ENCODE peak calls at places on chromosome 20, in ten cellular contexts. X, Q, H, V, J, P, Z, E, N and Y are unnamed samples.
A peak's percentile ranks its signal among the peaks of the same experiment; 100 is the strongest.

GRCh38 chr20:50144362-50144761 is 9.2 kb downstream of the PEDS1 start:
- DNase-seq in X (peak; percentile 49), Q (peak; percentile 81), H (no peak), V (peak; percentile 89), J (no peak), P (peak; percentile 63), Z (peak; percentile 87), E (peak; percentile 39), N (no peak), Y (peak; percentile 34)

GRCh38 chr20:32685541-32686529 is 12.1 kb upstream of the C20orf203 start:
- DNase-seq in X (no peak), Q (peak; percentile 100), H (no peak), V (no peak), J (no peak), P (peak; percentile 40), Z (no peak), E (no peak), N (no peak), Y (no peak)

GRCh38 chr20:51480507-51481270 is 61.8 kb downstream of the NFATC2 start:
- DNase-seq in X (no peak), Q (no peak), H (no peak), V (no peak), J (no peak), P (no peak), Z (no peak), E (no peak), N (no peak), Y (no peak)

GRCh38 chr20:539848-540247 is 3.7 kb downstream of the CSNK2A1 start:
- DNase-seq in X (no peak), Q (peak; percentile 51), H (no peak), V (no peak), J (no peak), P (peak; percentile 9), Z (no peak), E (no peak), N (no peak), Y (no peak)

GRCh38 chr20:21027569-21027968 is 78.6 kb downstream of the LINC00237 start:
- DNase-seq in X (peak; percentile 53), Q (peak; percentile 75), H (no peak), V (no peak), J (no peak), P (no peak), Z (no peak), E (no peak), N (peak; percentile 10), Y (no peak)

GRCh38 chr20:49132995-49133451 is 55.1 kb downstream of the STAU1 start:
- DNase-seq in X (peak; percentile 57), Q (peak; percentile 83), H (peak; percentile 43), V (no peak), J (no peak), P (peak; percentile 66), Z (no peak), E (no peak), N (peak; percentile 30), Y (no peak)

GRCh38 chr20:52945268-52945667 is 26.9 kb upstream of the TSHZ2 start:
- DNase-seq in X (no peak), Q (no peak), H (no peak), V (no peak), J (no peak), P (no peak), Z (no peak), E (no peak), N (no peak), Y (no peak)

GRCh38 chr20:3813758-3814581 is 6.4 kb upstream of the AP5S1 start:
- DNase-seq in X (no peak), Q (no peak), H (no peak), V (peak; percentile 65), J (no peak), P (no peak), Z (no peak), E (peak; percentile 41), N (no peak), Y (no peak)

GRCh38 chr20:41398408-41398807 is 31.8 kb upstream of the EMILIN3 start:
- DNase-seq in X (no peak), Q (no peak), H (peak; percentile 57), V (peak; percentile 85), J (no peak), P (no peak), Z (no peak), E (peak; percentile 34), N (no peak), Y (peak; percentile 43)

GRCh38 chr20:2299301-2299700 is 3.5 kb downstream of the TGM3 start:
- DNase-seq in X (no peak), Q (no peak), H (no peak), V (no peak), J (no peak), P (peak; percentile 41), Z (no peak), E (peak; percentile 37), N (no peak), Y (peak; percentile 70)

GRCh38 chr20:50743087-50743486 is 11.7 kb downstream of the PARD6B start:
- DNase-seq in X (no peak), Q (no peak), H (no peak), V (no peak), J (no peak), P (no peak), Z (no peak), E (no peak), N (no peak), Y (no peak)

GRCh38 chr20:45985573-45985972 is 13.6 kb upstream of the ZNF335 start:
- DNase-seq in X (no peak), Q (peak; percentile 33), H (no peak), V (peak; percentile 56), J (no peak), P (no peak), Z (no peak), E (no peak), N (peak; percentile 39), Y (no peak)

GRCh38 chr20:63150391-63150898 is 65.5 kb downstream of the YTHDF1 start:
- DNase-seq in X (no peak), Q (no peak), H (no peak), V (no peak), J (no peak), P (no peak), Z (no peak), E (no peak), N (no peak), Y (no peak)

GRCh38 chr20:57622579-57623381 is 2.6 kb upstream of the ZBP1 start:
- DNase-seq in X (peak; percentile 88), Q (peak; percentile 41), H (no peak), V (no peak), J (no peak), P (no peak), Z (no peak), E (peak; percentile 68), N (peak; percentile 40), Y (peak; percentile 79)

GRCh38 chr20:34368547-34368946 is 5.5 kb downstream of the ITCH start:
- DNase-seq in X (no peak), Q (no peak), H (no peak), V (no peak), J (no peak), P (no peak), Z (no peak), E (no peak), N (no peak), Y (no peak)
- TF ChIP-seq EP300 in X (no peak), Q (no peak), H (no peak), V (no peak), J (no peak), P (no peak), Z (no peak), E (no peak), N (no peak), Y (no peak)

GRCh38 chr20:37359331-37359730 is 13.4 kb downstream of the SRC start:
- DNase-seq in X (no peak), Q (no peak), H (no peak), V (peak; percentile 55), J (no peak), P (no peak), Z (no peak), E (no peak), N (no peak), Y (no peak)
- TF ChIP-seq POLR2A in X (no peak), Q (no peak), H (no peak), V (no peak), J (no peak), P (no peak), Z (no peak), E (no peak), N (no peak), Y (no peak)

GRCh38 chr20:60049601-60050000 is 91.4 kb downstream of the CDH26 start:
- DNase-seq in X (no peak), Q (no peak), H (no peak), V (no peak), J (no peak), P (no peak), Z (no peak), E (no peak), N (no peak), Y (no peak)

GRCh38 chr20:60046011-60046413 is 87.8 kb downstream of the CDH26 start:
- DNase-seq in X (no peak), Q (no peak), H (no peak), V (no peak), J (no peak), P (no peak), Z (no peak), E (no peak), N (no peak), Y (no peak)

GRCh38 chr20:60046436-60046835 is 88.2 kb downstream of the CDH26 start:
- DNase-seq in X (no peak), Q (no peak), H (no peak), V (no peak), J (no peak), P (no peak), Z (no peak), E (no peak), N (no peak), Y (no peak)

GRCh38 chr20:60048634-60049578 is 90.7 kb downstream of the CDH26 start:
- DNase-seq in X (no peak), Q (no peak), H (no peak), V (no peak), J (no peak), P (no peak), Z (no peak), E (no peak), N (peak; percentile 64), Y (no peak)

DNA sequence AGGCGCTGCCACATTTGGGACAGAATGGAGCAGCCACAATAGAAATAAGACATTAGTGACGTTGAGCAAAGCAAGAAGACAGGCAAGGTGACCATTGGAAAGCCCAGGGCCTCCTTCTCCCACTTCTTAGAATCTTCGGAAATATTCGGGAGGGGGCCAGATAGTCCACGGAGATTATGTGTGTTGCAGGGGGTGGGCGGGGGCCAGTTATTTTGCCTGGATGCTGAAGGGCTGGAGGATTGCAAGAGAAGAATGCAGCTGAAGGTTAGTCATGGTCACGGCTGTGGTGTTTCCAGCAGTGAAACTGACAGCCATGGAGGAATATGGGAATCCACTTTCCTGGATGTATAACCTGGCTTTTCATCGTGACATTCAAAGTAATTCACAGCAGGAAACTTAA is 88.6 kb downstream of the CDH26 start:
- DNase-seq in X (no peak), Q (no peak), H (no peak), V (no peak), J (no peak), P (no peak), Z (no peak), E (no peak), N (no peak), Y (no peak)
- TF ChIP-seq EP300 in X (no peak), Q (no peak), H (no peak), V (no peak), J (no peak), P (no peak), Z (no peak), E (no peak), N (no peak), Y (no peak)

DNA sequence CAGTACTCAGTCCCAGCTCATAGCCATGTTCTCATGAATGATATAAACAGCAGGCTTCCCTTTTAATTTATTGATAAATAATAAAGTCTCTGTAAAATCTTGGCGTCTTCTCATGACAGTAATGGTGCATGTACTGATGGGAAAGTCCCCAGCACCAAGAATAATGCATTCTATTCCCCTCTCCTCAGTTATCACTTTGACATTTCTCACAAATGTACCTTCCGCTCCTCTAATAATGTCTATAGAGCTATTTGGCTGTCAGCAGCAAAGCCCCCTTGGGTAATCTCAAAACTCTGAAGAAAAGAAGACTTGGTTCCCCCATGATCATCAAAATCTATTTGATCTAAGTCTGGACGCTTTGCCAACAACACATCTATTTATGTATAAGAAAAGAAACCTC is 185.0 kb upstream of the SPTLC3 start:
- DNase-seq in X (no peak), Q (no peak), H (no peak), V (no peak), J (no peak), P (no peak), Z (no peak), E (no peak), N (no peak), Y (no peak)
- TF ChIP-seq POLR2A in X (no peak), Q (no peak), H (no peak), V (no peak), J (no peak), P (no peak), Z (no peak), E (no peak), N (no peak), Y (no peak)